ENCODE peak calls at places on chromosomes 6 and 20, in ten cellular contexts. One of them, this sample, is unnamed.

GRCh38 chr6:63858691-63859090 is 223.1 kb downstream of the PHF3 start:
- DNase-seq in mesothelial cell of epicardium: no peak
- DNase-seq in HuH-7.5: no peak
- DNase-seq in upper lobe of right lung: no peak
- DNase-seq in NCI-H460: no peak
- DNase-seq in H9: no peak
- DNase-seq in nephron progenitor cell: no peak
- DNase-seq in stimulated activated naive CD4-positive, alpha-beta T cell: no peak
- DNase-seq in AG04450: no peak
- DNase-seq in NCI-H146: no peak
- DNase-seq in this sample: no peak

GRCh38 chr20:38191654-38192053 is 26.6 kb upstream of the TGM2 start:
- DNase-seq in mesothelial cell of epicardium: no peak
- DNase-seq in HuH-7.5: no peak
- DNase-seq in upper lobe of right lung: no peak
- DNase-seq in NCI-H460: no peak
- DNase-seq in H9: no peak
- DNase-seq in nephron progenitor cell: no peak
- DNase-seq in stimulated activated naive CD4-positive, alpha-beta T cell: no peak
- DNase-seq in AG04450: no peak
- DNase-seq in NCI-H146: no peak
- DNase-seq in this sample: no peak

GRCh38 chr20:44856442-44856841 is 29.1 kb upstream of the YWHAB start:
- DNase-seq in mesothelial cell of epicardium: no peak
- DNase-seq in HuH-7.5: no peak
- DNase-seq in upper lobe of right lung: no peak
- DNase-seq in NCI-H460: no peak
- DNase-seq in H9: no peak
- DNase-seq in nephron progenitor cell: no peak
- DNase-seq in stimulated activated naive CD4-positive, alpha-beta T cell: no peak
- DNase-seq in AG04450: no peak
- DNase-seq in NCI-H146: no peak
- DNase-seq in this sample: no peak

GRCh38 chr6:134080171-134080795 is 27.9 kb upstream of the SLC2A12 start:
- DNase-seq in mesothelial cell of epicardium: no peak
- DNase-seq in HuH-7.5: no peak
- DNase-seq in upper lobe of right lung: no peak
- DNase-seq in NCI-H460: no peak
- DNase-seq in H9: no peak
- DNase-seq in nephron progenitor cell: no peak
- DNase-seq in stimulated activated naive CD4-positive, alpha-beta T cell: no peak
- DNase-seq in AG04450: no peak
- DNase-seq in NCI-H146: peak
- DNase-seq in this sample: no peak

GRCh38 chr20:31845300-31845863 is at the start of gene FOXS1:
- DNase-seq in mesothelial cell of epicardium: no peak
- DNase-seq in HuH-7.5: no peak
- DNase-seq in upper lobe of right lung: no peak
- DNase-seq in NCI-H460: no peak
- DNase-seq in H9: peak
- DNase-seq in nephron progenitor cell: peak
- DNase-seq in stimulated activated naive CD4-positive, alpha-beta T cell: no peak
- DNase-seq in AG04450: no peak
- DNase-seq in NCI-H146: no peak
- DNase-seq in this sample: no peak

GRCh38 chr6:14638932-14639875 is 521.6 kb downstream of the CD83 start:
- DNase-seq in mesothelial cell of epicardium: no peak
- DNase-seq in HuH-7.5: peak
- DNase-seq in upper lobe of right lung: no peak
- DNase-seq in NCI-H460: no peak
- DNase-seq in H9: no peak
- DNase-seq in nephron progenitor cell: no peak
- DNase-seq in stimulated activated naive CD4-positive, alpha-beta T cell: no peak
- DNase-seq in AG04450: no peak
- DNase-seq in NCI-H146: peak
- DNase-seq in this sample: peak

GRCh38 chr20:24656391-24656790 is 187.0 kb downstream of the SYNDIG1 start:
- DNase-seq in mesothelial cell of epicardium: no peak
- DNase-seq in HuH-7.5: no peak
- DNase-seq in upper lobe of right lung: no peak
- DNase-seq in NCI-H460: no peak
- DNase-seq in H9: no peak
- DNase-seq in nephron progenitor cell: no peak
- DNase-seq in stimulated activated naive CD4-positive, alpha-beta T cell: no peak
- DNase-seq in AG04450: no peak
- DNase-seq in NCI-H146: no peak
- DNase-seq in this sample: no peak

GRCh38 chr6:100160913-100161312 is 166.9 kb upstream of the MCHR2 start:
- DNase-seq in mesothelial cell of epicardium: no peak
- DNase-seq in HuH-7.5: no peak
- DNase-seq in upper lobe of right lung: no peak
- DNase-seq in NCI-H460: no peak
- DNase-seq in H9: peak
- DNase-seq in nephron progenitor cell: no peak
- DNase-seq in stimulated activated naive CD4-positive, alpha-beta T cell: no peak
- DNase-seq in AG04450: no peak
- DNase-seq in NCI-H146: peak
- DNase-seq in this sample: peak

GRCh38 chr6:8494730-8495129 is 59.4 kb upstream of the SLC35B3 start:
- DNase-seq in mesothelial cell of epicardium: no peak
- DNase-seq in HuH-7.5: no peak
- DNase-seq in upper lobe of right lung: no peak
- DNase-seq in NCI-H460: no peak
- DNase-seq in H9: no peak
- DNase-seq in nephron progenitor cell: no peak
- DNase-seq in stimulated activated naive CD4-positive, alpha-beta T cell: no peak
- DNase-seq in AG04450: no peak
- DNase-seq in NCI-H146: no peak
- DNase-seq in this sample: no peak

GRCh38 chr6:33613146-33613793 is 7.9 kb upstream of the ITPR3 start:
- DNase-seq in mesothelial cell of epicardium: no peak
- DNase-seq in HuH-7.5: no peak
- DNase-seq in upper lobe of right lung: no peak
- DNase-seq in NCI-H460: no peak
- DNase-seq in H9: no peak
- DNase-seq in nephron progenitor cell: no peak
- DNase-seq in stimulated activated naive CD4-positive, alpha-beta T cell: no peak
- DNase-seq in AG04450: no peak
- DNase-seq in NCI-H146: no peak
- DNase-seq in this sample: no peak

GRCh38 chr6:135675862-135676261 is 175.6 kb upstream of the PDE7B start:
- DNase-seq in mesothelial cell of epicardium: no peak
- DNase-seq in HuH-7.5: no peak
- DNase-seq in upper lobe of right lung: no peak
- DNase-seq in NCI-H460: peak
- DNase-seq in H9: peak
- DNase-seq in nephron progenitor cell: peak
- DNase-seq in stimulated activated naive CD4-positive, alpha-beta T cell: peak
- DNase-seq in AG04450: no peak
- DNase-seq in NCI-H146: peak
- DNase-seq in this sample: peak

GRCh38 chr6:39568896-39569295 is 156.3 kb downstream of the KIF6 start:
- DNase-seq in mesothelial cell of epicardium: no peak
- DNase-seq in HuH-7.5: no peak
- DNase-seq in upper lobe of right lung: no peak
- DNase-seq in NCI-H460: no peak
- DNase-seq in H9: no peak
- DNase-seq in nephron progenitor cell: no peak
- DNase-seq in stimulated activated naive CD4-positive, alpha-beta T cell: no peak
- DNase-seq in AG04450: no peak
- DNase-seq in NCI-H146: no peak
- DNase-seq in this sample: no peak

GRCh38 chr6:1470040-1470439 is 80.7 kb downstream of the FOXF2 start:
- DNase-seq in mesothelial cell of epicardium: no peak
- DNase-seq in HuH-7.5: no peak
- DNase-seq in upper lobe of right lung: no peak
- DNase-seq in NCI-H460: no peak
- DNase-seq in H9: no peak
- DNase-seq in nephron progenitor cell: no peak
- DNase-seq in stimulated activated naive CD4-positive, alpha-beta T cell: no peak
- DNase-seq in AG04450: no peak
- DNase-seq in NCI-H146: no peak
- DNase-seq in this sample: no peak

GRCh38 chr6:145428656-145429173 is 306.6 kb downstream of the EPM2A start:
- DNase-seq in mesothelial cell of epicardium: no peak
- DNase-seq in HuH-7.5: no peak
- DNase-seq in upper lobe of right lung: no peak
- DNase-seq in NCI-H460: no peak
- DNase-seq in H9: no peak
- DNase-seq in nephron progenitor cell: no peak
- DNase-seq in stimulated activated naive CD4-positive, alpha-beta T cell: no peak
- DNase-seq in AG04450: no peak
- DNase-seq in NCI-H146: no peak
- DNase-seq in this sample: no peak

GRCh38 chr6:160013987-160014868 is 45.3 kb downstream of the IGF2R start:
- DNase-seq in mesothelial cell of epicardium: no peak
- DNase-seq in HuH-7.5: no peak
- DNase-seq in upper lobe of right lung: no peak
- DNase-seq in NCI-H460: no peak
- DNase-seq in H9: no peak
- DNase-seq in nephron progenitor cell: no peak
- DNase-seq in stimulated activated naive CD4-positive, alpha-beta T cell: no peak
- DNase-seq in AG04450: no peak
- DNase-seq in NCI-H146: no peak
- DNase-seq in this sample: peak

GRCh38 chr6:148112851-148113319 is 229.8 kb upstream of the SASH1 start:
- DNase-seq in mesothelial cell of epicardium: no peak
- DNase-seq in HuH-7.5: no peak
- DNase-seq in upper lobe of right lung: no peak
- DNase-seq in NCI-H460: no peak
- DNase-seq in H9: no peak
- DNase-seq in nephron progenitor cell: no peak
- DNase-seq in stimulated activated naive CD4-positive, alpha-beta T cell: no peak
- DNase-seq in AG04450: no peak
- DNase-seq in NCI-H146: no peak
- DNase-seq in this sample: peak

GRCh38 chr6:130026859-130027258 is 8.5 kb downstream of the L3MBTL3 start:
- DNase-seq in mesothelial cell of epicardium: no peak
- DNase-seq in HuH-7.5: no peak
- DNase-seq in upper lobe of right lung: no peak
- DNase-seq in NCI-H460: no peak
- DNase-seq in H9: no peak
- DNase-seq in nephron progenitor cell: no peak
- DNase-seq in stimulated activated naive CD4-positive, alpha-beta T cell: no peak
- DNase-seq in AG04450: no peak
- DNase-seq in NCI-H146: no peak
- DNase-seq in this sample: no peak

GRCh38 chr6:98636941-98637340 is 197.4 kb upstream of the POU3F2 start:
- DNase-seq in mesothelial cell of epicardium: no peak
- DNase-seq in HuH-7.5: no peak
- DNase-seq in upper lobe of right lung: no peak
- DNase-seq in NCI-H460: no peak
- DNase-seq in H9: no peak
- DNase-seq in nephron progenitor cell: no peak
- DNase-seq in stimulated activated naive CD4-positive, alpha-beta T cell: no peak
- DNase-seq in AG04450: no peak
- DNase-seq in NCI-H146: no peak
- DNase-seq in this sample: peak

GRCh38 chr6:21115111-21115510 is 478.4 kb upstream of the SOX4 start:
- DNase-seq in mesothelial cell of epicardium: no peak
- DNase-seq in HuH-7.5: no peak
- DNase-seq in upper lobe of right lung: no peak
- DNase-seq in NCI-H460: no peak
- DNase-seq in H9: no peak
- DNase-seq in nephron progenitor cell: no peak
- DNase-seq in stimulated activated naive CD4-positive, alpha-beta T cell: no peak
- DNase-seq in AG04450: no peak
- DNase-seq in NCI-H146: peak
- DNase-seq in this sample: no peak

GRCh38 chr6:133187114-133187513 is 54.0 kb upstream of the EYA4 start:
- DNase-seq in mesothelial cell of epicardium: no peak
- DNase-seq in HuH-7.5: no peak
- DNase-seq in upper lobe of right lung: no peak
- DNase-seq in NCI-H460: no peak
- DNase-seq in H9: no peak
- DNase-seq in nephron progenitor cell: no peak
- DNase-seq in stimulated activated naive CD4-positive, alpha-beta T cell: no peak
- DNase-seq in AG04450: no peak
- DNase-seq in NCI-H146: no peak
- DNase-seq in this sample: no peak

GRCh38 chr20:45407067-45407745 is 883 bp upstream of the DBNDD2 start:
- DNase-seq in mesothelial cell of epicardium: no peak
- DNase-seq in HuH-7.5: peak
- DNase-seq in upper lobe of right lung: peak
- DNase-seq in NCI-H460: no peak
- DNase-seq in H9: peak
- DNase-seq in nephron progenitor cell: peak
- DNase-seq in stimulated activated naive CD4-positive, alpha-beta T cell: no peak
- DNase-seq in AG04450: no peak
- DNase-seq in NCI-H146: peak
- DNase-seq in this sample: peak

GRCh38 chr20:16599257-16599656 is 26.0 kb upstream of the KIF16B start:
- DNase-seq in mesothelial cell of epicardium: no peak
- DNase-seq in HuH-7.5: no peak
- DNase-seq in upper lobe of right lung: no peak
- DNase-seq in NCI-H460: no peak
- DNase-seq in H9: no peak
- DNase-seq in nephron progenitor cell: no peak
- DNase-seq in stimulated activated naive CD4-positive, alpha-beta T cell: no peak
- DNase-seq in AG04450: no peak
- DNase-seq in NCI-H146: no peak
- DNase-seq in this sample: no peak

GRCh38 chr20:42889517-42889916 is 300.2 kb downstream of the PTPRT start:
- DNase-seq in mesothelial cell of epicardium: no peak
- DNase-seq in HuH-7.5: no peak
- DNase-seq in upper lobe of right lung: no peak
- DNase-seq in NCI-H460: no peak
- DNase-seq in H9: no peak
- DNase-seq in nephron progenitor cell: no peak
- DNase-seq in stimulated activated naive CD4-positive, alpha-beta T cell: no peak
- DNase-seq in AG04450: no peak
- DNase-seq in NCI-H146: no peak
- DNase-seq in this sample: no peak

GRCh38 chr6:29627762-29628418 is 5.1 kb downstream of the GABBR1 start:
- DNase-seq in mesothelial cell of epicardium: peak
- DNase-seq in HuH-7.5: peak
- DNase-seq in upper lobe of right lung: peak
- DNase-seq in NCI-H460: no peak
- DNase-seq in H9: peak
- DNase-seq in nephron progenitor cell: peak
- DNase-seq in stimulated activated naive CD4-positive, alpha-beta T cell: peak
- DNase-seq in AG04450: peak
- DNase-seq in NCI-H146: peak
- DNase-seq in this sample: peak

GRCh38 chr20:1299522-1299921 is 29.4 kb downstream of the SDCBP2 start:
- DNase-seq in mesothelial cell of epicardium: no peak
- DNase-seq in HuH-7.5: no peak
- DNase-seq in upper lobe of right lung: peak
- DNase-seq in NCI-H460: no peak
- DNase-seq in H9: peak
- DNase-seq in nephron progenitor cell: no peak
- DNase-seq in stimulated activated naive CD4-positive, alpha-beta T cell: peak
- DNase-seq in AG04450: no peak
- DNase-seq in NCI-H146: peak
- DNase-seq in this sample: peak

GRCh38 chr6:122565708-122566107 is 44.5 kb upstream of the PKIB start:
- DNase-seq in mesothelial cell of epicardium: no peak
- DNase-seq in HuH-7.5: no peak
- DNase-seq in upper lobe of right lung: no peak
- DNase-seq in NCI-H460: no peak
- DNase-seq in H9: no peak
- DNase-seq in nephron progenitor cell: no peak
- DNase-seq in stimulated activated naive CD4-positive, alpha-beta T cell: no peak
- DNase-seq in AG04450: no peak
- DNase-seq in NCI-H146: no peak
- DNase-seq in this sample: no peak

GRCh38 chr20:63735859-63736718 is at the start of gene LIME1:
- DNase-seq in mesothelial cell of epicardium: no peak
- DNase-seq in HuH-7.5: peak
- DNase-seq in upper lobe of right lung: peak
- DNase-seq in NCI-H460: no peak
- DNase-seq in H9: peak
- DNase-seq in nephron progenitor cell: no peak
- DNase-seq in stimulated activated naive CD4-positive, alpha-beta T cell: peak
- DNase-seq in AG04450: no peak
- DNase-seq in NCI-H146: no peak
- DNase-seq in this sample: no peak

GRCh38 chr6:42396720-42397119 is 55.0 kb downstream of the TRERF1 start:
- DNase-seq in mesothelial cell of epicardium: no peak
- DNase-seq in HuH-7.5: no peak
- DNase-seq in upper lobe of right lung: no peak
- DNase-seq in NCI-H460: no peak
- DNase-seq in H9: peak
- DNase-seq in nephron progenitor cell: no peak
- DNase-seq in stimulated activated naive CD4-positive, alpha-beta T cell: no peak
- DNase-seq in AG04450: no peak
- DNase-seq in NCI-H146: no peak
- DNase-seq in this sample: no peak

This sample was measured in DMS53.